ENCODE peak calls at places on chromosomes 13 and 19, in five cellular contexts. M is endothelial cell; Z is cardiac septum; L is naive thymus-derived CD8-positive, alpha-beta T cell; P is cardiac fibroblast. E is an unnamed sample.

GRCh38 chr19:4007836-4008539 is 452 bp downstream of the PIAS4 start:
- DNase-seq in M (no peak), Z (no peak), L (peak), P (peak), E (peak)

GRCh38 chr13:28705734-28706133 is 13.0 kb downstream of the SLC46A3 start:
- DNase-seq in M (no peak), Z (no peak), L (no peak), P (peak), E (peak)

GRCh38 chr13:73341748-73342147 is 282.9 kb downstream of the KLF5 start:
- DNase-seq in M (no peak), Z (no peak), L (no peak), P (peak), E (peak)

GRCh38 chr19:7260161-7260560 is 34.1 kb downstream of the INSR start:
- DNase-seq in M (no peak), Z (no peak), L (no peak), P (no peak), E (no peak)

GRCh38 chr13:32191452-32191998 is 123.6 kb downstream of the ZAR1L start:
- DNase-seq in M (no peak), Z (no peak), L (no peak), P (no peak), E (no peak)

GRCh38 chr13:110552767-110553166 is 8.8 kb downstream of the RAB20 start:
- DNase-seq in M (no peak), Z (no peak), L (no peak), P (no peak), E (no peak)

GRCh38 chr13:102203718-102204117 is 198.1 kb downstream of the FGF14 start:
- DNase-seq in M (no peak), Z (no peak), L (no peak), P (no peak), E (no peak)

GRCh38 chr19:3969435-3970312 is 1.2 kb downstream of the DAPK3 start:
- DNase-seq in M (peak), Z (no peak), L (no peak), P (peak), E (peak)

GRCh38 chr19:1134431-1134830 is 30.6 kb downstream of the GPX4 start:
- DNase-seq in M (no peak), Z (no peak), L (no peak), P (peak), E (peak)

GRCh38 chr19:21587549-21587948 is 82.1 kb downstream of the ZNF429 start:
- DNase-seq in M (no peak), Z (no peak), L (no peak), P (no peak), E (no peak)

GRCh38 chr13:38577048-38577447 is 109.8 kb upstream of the FREM2 start:
- DNase-seq in M (no peak), Z (no peak), L (no peak), P (peak), E (peak)

GRCh38 chr19:42325896-42326771 is 699 bp downstream of the MEGF8 start:
- DNase-seq in M (peak), Z (no peak), L (peak), P (no peak), E (no peak)

GRCh38 chr19:18170714-18171255 is 2.8 kb upstream of the IFI30 start:
- DNase-seq in M (no peak), Z (no peak), L (no peak), P (no peak), E (peak)

GRCh38 chr19:12872941-12873890 is 8.0 kb downstream of the DNASE2 start:
- DNase-seq in M (no peak), Z (no peak), L (peak), P (peak), E (no peak)

GRCh38 chr13:31433756-31434155 is 234.0 kb downstream of the B3GLCT start:
- DNase-seq in M (no peak), Z (no peak), L (no peak), P (no peak), E (no peak)

GRCh38 chr13:21039097-21039800 is 22.1 kb downstream of the LATS2 start:
- DNase-seq in M (no peak), Z (no peak), L (no peak), P (no peak), E (no peak)

GRCh38 chr19:51372649-51373504 is at the start of gene NKG7:
- DNase-seq in M (no peak), Z (peak), L (peak), P (no peak), E (no peak)

GRCh38 chr13:29049524-29049923 is 229.4 kb downstream of the MTUS2 start:
- DNase-seq in M (no peak), Z (no peak), L (no peak), P (no peak), E (no peak)

GRCh38 chr19:12695090-12695489 is 1.3 kb downstream of the FBXW9 start:
- DNase-seq in M (no peak), Z (no peak), L (no peak), P (no peak), E (no peak)

GRCh38 chr13:21924958-21925357 is 254.1 kb downstream of the FGF9 start:
- DNase-seq in M (no peak), Z (no peak), L (no peak), P (no peak), E (no peak)

GRCh38 chr13:40562975-40563349 is 103.5 kb downstream of the FOXO1 start:
- DNase-seq in M (no peak), Z (no peak), L (no peak), P (no peak), E (no peak)

GRCh38 chr19:55188620-55189019 is 8.5 kb upstream of the SYT5 start:
- DNase-seq in M (no peak), Z (no peak), L (no peak), P (peak), E (peak)

GRCh38 chr19:39381910-39382611 is 8.8 kb downstream of the PAF1 start:
- DNase-seq in M (no peak), Z (no peak), L (no peak), P (no peak), E (no peak)

GRCh38 chr19:35262101-35262761 is 6.5 kb upstream of the USF2 start:
- DNase-seq in M (no peak), Z (peak), L (no peak), P (no peak), E (no peak)

GRCh38 chr19:33535176-33535575 is 13.6 kb upstream of the PEPD start:
- DNase-seq in M (no peak), Z (no peak), L (no peak), P (no peak), E (peak)

GRCh38 chr13:68078457-68078856 is 848.3 kb upstream of the PCDH9 start:
- DNase-seq in M (no peak), Z (no peak), L (no peak), P (no peak), E (no peak)

GRCh38 chr19:55638864-55639359 is 1.9 kb upstream of the ZNF580 start:
- DNase-seq in M (peak), Z (no peak), L (peak), P (peak), E (peak)